ENCODE peak calls at places on chromosomes 4 and X, in seven cellular contexts. A is CD4-positive, CD25-positive, alpha-beta regulatory T cell; B is tibial artery; I is mesendoderm; D is CD8-positive, alpha-beta memory T cell; R is heart left ventricle; L is pancreas. J is an unnamed sample.
A peak's percentile ranks its signal among the peaks of the same experiment; 100 is the strongest.

GRCh38 chrX:74420194-74421035 is 878 bp upstream of the SLC16A2 start:
- DNase-seq in I (peak; percentile 85), R (peak; percentile 75), B (peak; percentile 67), D (peak; percentile 38), L (peak; percentile 75), A (no peak), J (peak; percentile 68)

GRCh38 chrX:96569034-96569433 is 115.6 kb upstream of the DIAPH2 start:
- DNase-seq in D (no peak), B (no peak), L (no peak), R (no peak), A (no peak), I (no peak), J (no peak)

GRCh38 chrX:108091878-108092291 is 307 bp downstream of the ATG4A start:
- DNase-seq in R (no peak), D (no peak), A (no peak), L (no peak), I (no peak), B (no peak), J (no peak)

GRCh38 chr4:27861802-27862201 is 1001.2 kb downstream of the STIM2 start:
- DNase-seq in D (no peak), R (no peak), I (no peak), L (no peak), A (no peak), B (no peak), J (no peak)

GRCh38 chrX:105823092-105823454 is 734 bp downstream of the NRK start:
- DNase-seq in A (no peak), R (no peak), D (no peak), B (peak; percentile 18), I (peak; percentile 34), L (no peak), J (no peak)

GRCh38 chr4:108398836-108399235 is 221.5 kb upstream of the RPL34 start:
- DNase-seq in B (no peak), R (no peak), I (peak; percentile 50), D (no peak), A (no peak), L (no peak), J (no peak)

GRCh38 chr4:145481164-145481941 is at the start of gene SMAD1:
- DNase-seq in L (peak; percentile 92), I (peak; percentile 92), A (no peak), B (peak; percentile 86), R (peak; percentile 87), D (peak; percentile 3), J (peak; percentile 82)

GRCh38 chr4:83662204-83662603 is 126.3 kb downstream of the GPAT3 start:
- DNase-seq in L (no peak), A (no peak), R (no peak), B (no peak), I (no peak), D (no peak), J (no peak)

GRCh38 chrX:37060999-37061398 is 52.8 kb downstream of the FAM47C start:
- DNase-seq in A (no peak), L (no peak), B (no peak), D (no peak), R (no peak), I (peak; percentile 52), J (no peak)

GRCh38 chr4:74097631-74098550 is 1.1 kb downstream of the CXCL2 start:
- DNase-seq in B (no peak), A (no peak), L (no peak), D (no peak), I (no peak), R (no peak), J (no peak)

DNA sequence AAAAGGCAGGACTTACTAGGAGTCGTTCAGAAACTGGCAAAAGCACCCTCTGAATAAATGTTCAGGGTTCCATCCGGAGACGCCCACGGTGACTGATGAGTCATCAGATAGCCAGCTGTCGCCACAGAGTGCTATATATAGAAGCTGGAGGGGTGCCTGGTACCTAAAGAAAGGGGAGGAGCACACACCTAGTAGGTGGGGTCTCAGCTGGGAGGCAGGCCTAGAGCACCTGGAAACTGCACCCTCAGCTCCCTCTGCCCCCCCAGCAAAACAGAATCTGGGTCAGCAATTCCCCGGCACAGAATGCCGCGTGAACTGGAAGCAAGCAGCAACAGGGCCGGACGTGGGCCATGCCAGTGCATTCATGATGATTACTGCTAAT is 242.0 kb downstream of the BCOR start:
- DNase-seq in L (no peak), I (peak; percentile 65), B (no peak), D (peak; percentile 51), R (no peak), A (peak; percentile 64), J (no peak)
- H3K4me1 ChIP-seq in L (no peaks in the 10 kb centered on the region), I (peaks cover 9% of the 10 kb centered on the region), B (no peaks in the 10 kb centered on the region), D (peaks cover 51% of the 10 kb centered on the region), R (peaks cover 7% of the 10 kb centered on the region), A (peaks cover 55% of the 10 kb centered on the region), J (peaks cover 4% of the 10 kb centered on the region)

DNA sequence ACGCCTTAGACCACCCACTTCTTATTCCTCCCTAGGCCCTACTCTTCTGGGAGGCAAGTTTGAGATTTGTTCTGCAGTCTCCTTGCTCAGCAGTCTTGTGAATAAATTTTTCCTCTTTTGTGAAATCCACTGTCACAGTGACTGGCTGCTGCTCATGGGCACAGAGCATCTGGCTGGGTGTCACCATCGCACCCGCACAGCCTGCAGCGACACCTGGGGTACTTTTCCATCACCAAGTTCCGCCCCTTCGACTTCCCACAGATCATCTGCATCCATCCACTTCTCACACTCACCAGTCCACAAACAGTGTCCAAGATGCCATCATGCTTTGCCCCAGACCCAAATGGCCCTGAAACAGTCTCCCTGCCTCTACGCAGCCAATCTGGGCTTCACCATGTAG is 36.4 kb upstream of the AFAP1 start:
- DNase-seq in A (no peak), L (no peak), R (no peak), I (no peak), D (no peak), B (no peak), J (no peak)
- H3K4me1 ChIP-seq in A (peaks cover 14% of the 10 kb centered on the region), L (no peaks in the 10 kb centered on the region), R (peaks cover 17% of the 10 kb centered on the region), I (peaks cover 18% of the 10 kb centered on the region), D (peaks cover 18% of the 10 kb centered on the region), B (no peaks in the 10 kb centered on the region), J (peaks cover 49% of the 10 kb centered on the region)

GRCh38 chr4:152594981-152595916 is 59.4 kb upstream of the FBXW7 start:
- DNase-seq in I (no peak), R (no peak), D (no peak), B (no peak), L (no peak), A (no peak), J (no peak)

GRCh38 chr4:152590179-152591031 is 54.5 kb upstream of the FBXW7 start:
- DNase-seq in L (no peak), A (no peak), I (peak; percentile 40), D (no peak), B (no peak), R (no peak), J (peak; percentile 74)

GRCh38 chr4:152591361-152591760 is 55.5 kb upstream of the FBXW7 start:
- DNase-seq in R (peak; percentile 34), D (peak; percentile 16), L (peak; percentile 75), B (no peak), A (no peak), I (peak; percentile 90), J (no peak)

GRCh38 chr4:152588869-152589268 is 53.0 kb upstream of the FBXW7 start:
- DNase-seq in B (no peak), L (no peak), D (no peak), A (no peak), R (no peak), I (no peak), J (no peak)

GRCh38 chr4:152591876-152592275 is 56.0 kb upstream of the FBXW7 start:
- DNase-seq in I (no peak), L (no peak), R (no peak), B (no peak), A (no peak), D (no peak), J (no peak)
- H3K4me1 ChIP-seq in I (peaks cover 4% of the 10 kb centered on the region), L (no peaks in the 10 kb centered on the region), R (peaks cover 2% of the 10 kb centered on the region), B (no peaks in the 10 kb centered on the region), A (peaks cover 4% of the 10 kb centered on the region), D (no peaks in the 10 kb centered on the region), J (peaks cover 10% of the 10 kb centered on the region)

GRCh38 chrX:68935362-68935761 is 106.5 kb downstream of the EFNB1 start:
- DNase-seq in A (no peak), R (no peak), I (no peak), D (no peak), L (no peak), B (no peak), J (no peak)

GRCh38 chrX:68932611-68933010 is 103.8 kb downstream of the EFNB1 start:
- DNase-seq in D (no peak), R (no peak), L (no peak), I (no peak), B (no peak), A (no peak), J (no peak)

GRCh38 chrX:68934922-68935321 is 106.1 kb downstream of the EFNB1 start:
- DNase-seq in L (no peak), D (no peak), B (no peak), R (no peak), A (no peak), I (no peak), J (no peak)

GRCh38 chrX:68936186-68936585 is 107.4 kb downstream of the EFNB1 start:
- DNase-seq in D (no peak), L (no peak), A (no peak), R (no peak), I (no peak), B (no peak), J (no peak)

GRCh38 chrX:68934421-68934820 is 105.6 kb downstream of the EFNB1 start:
- DNase-seq in I (no peak), D (no peak), L (no peak), B (no peak), R (no peak), A (no peak), J (no peak)
- H3K4me1 ChIP-seq in I (no peaks in the 10 kb centered on the region), D (no peaks in the 10 kb centered on the region), L (no peaks in the 10 kb centered on the region), B (no peaks in the 10 kb centered on the region), R (peaks cover 40% of the 10 kb centered on the region), A (no peaks in the 10 kb centered on the region), J (peaks cover 28% of the 10 kb centered on the region)

GRCh38 chr4:41571422-41571821 is 33.5 kb downstream of the LIMCH1 start:
- DNase-seq in I (no peak), R (no peak), D (no peak), B (no peak), L (no peak), A (no peak), J (no peak)
- H3K4me1 ChIP-seq in I (no peaks in the 10 kb centered on the region), R (peaks cover 74% of the 10 kb centered on the region), D (no peaks in the 10 kb centered on the region), B (no peaks in the 10 kb centered on the region), L (peaks cover 3% of the 10 kb centered on the region), A (no peaks in the 10 kb centered on the region), J (peaks cover 37% of the 10 kb centered on the region)

DNA sequence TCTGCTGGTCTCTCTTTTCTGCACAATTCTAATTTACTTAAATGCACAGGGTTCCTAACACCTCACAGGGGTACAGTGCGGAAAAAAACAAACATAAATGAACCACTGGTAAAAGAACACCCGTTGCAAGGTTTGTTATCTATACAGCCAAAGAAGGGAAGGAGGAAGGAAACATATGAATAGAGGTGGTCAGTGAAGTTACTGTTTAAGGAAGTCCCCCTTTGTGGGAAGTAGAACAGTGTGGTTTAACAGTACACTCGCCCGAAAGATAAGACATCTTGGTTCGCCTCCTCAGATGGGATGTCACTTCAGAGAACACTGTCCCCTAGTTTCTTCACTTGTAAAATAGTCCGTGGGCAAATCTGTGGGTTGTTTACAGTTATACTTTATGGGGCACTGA is 57.5 kb downstream of the TEC start:
- DNase-seq in B (no peak), R (no peak), I (no peak), L (no peak), D (no peak), A (no peak), J (no peak)
- H3K4me1 ChIP-seq in B (no peaks in the 10 kb centered on the region), R (no peaks in the 10 kb centered on the region), I (no peaks in the 10 kb centered on the region), L (no peaks in the 10 kb centered on the region), D (no peaks in the 10 kb centered on the region), A (no peaks in the 10 kb centered on the region), J (no peaks in the 10 kb centered on the region)

GRCh38 chr4:8225704-8226443 is 26.8 kb downstream of the SH3TC1 start:
- DNase-seq in I (peak; percentile 88), A (no peak), B (no peak), L (no peak), R (no peak), D (no peak), J (no peak)
- H3K4me1 ChIP-seq in I (peaks cover 13% of the 10 kb centered on the region), A (peaks cover 38% of the 10 kb centered on the region), B (no peaks in the 10 kb centered on the region), L (peaks cover 28% of the 10 kb centered on the region), R (peaks cover 10% of the 10 kb centered on the region), D (peaks cover 72% of the 10 kb centered on the region), J (peaks cover 5% of the 10 kb centered on the region)

GRCh38 chr4:78654809-78655208 is 103.2 kb downstream of the ANXA3 start:
- DNase-seq in A (no peak), D (no peak), R (no peak), L (no peak), I (no peak), B (no peak), J (no peak)
- H3K4me1 ChIP-seq in A (peaks cover 13% of the 10 kb centered on the region), D (peaks cover 17% of the 10 kb centered on the region), R (peaks cover 2% of the 10 kb centered on the region), L (peaks cover 10% of the 10 kb centered on the region), I (peaks cover 2% of the 10 kb centered on the region), B (no peaks in the 10 kb centered on the region), J (peaks cover 17% of the 10 kb centered on the region)

J was measured in RWPE2.